ENCODE peak calls at places on chromosomes 13 and 19, in four cellular contexts. K is IMR-90; S is AML-193; N is activated T-helper 1 cell treated with anti-CD3 and anti-CD28 coated beads, Interleukin-12 subunit alpha, Interleukin-12 subunit beta, Interleukin-2, Interleukin-4 antibody, amounts not matched to agents 30 ng/mL and 10 ng/mL and 1 ng/mL, durations not matched to agents 14 hours and 24 hours and 36 hours. Z is an unnamed sample.
A peak's percentile ranks its signal among the peaks of the same experiment; 100 is the strongest.

GRCh38 chr13:106533101-106533939 is 2.1 kb downstream of the EFNB2 start:
- DNase-seq in K (peak; percentile 78), S (no peak), N (no peak), Z (peak; percentile 91)

GRCh38 chr13:113527272-113527958 is 36.9 kb upstream of the DCUN1D2 start:
- DNase-seq in K (no peak), S (peak; percentile 45), N (no peak), Z (no peak)

GRCh38 chr19:18586311-18586710 is 2.3 kb upstream of the REX1BD start:
- DNase-seq in K (no peak), S (peak; percentile 57), N (no peak), Z (no peak)

GRCh38 chr13:26498524-26499208 is 58.8 kb upstream of the WASF3 start:
- DNase-seq in K (peak; percentile 43), S (no peak), N (no peak), Z (no peak)

GRCh38 chr13:73335226-73335625 is 276.4 kb downstream of the KLF5 start:
- DNase-seq in K (peak; percentile 65), S (no peak), N (no peak), Z (no peak)

GRCh38 chr19:46727036-46727501 is 10.2 kb upstream of the PRKD2 start:
- DNase-seq in K (no peak), S (no peak), N (no peak), Z (no peak)

GRCh38 chr13:105763851-105764250 is 771.6 kb downstream of the EFNB2 start:
- DNase-seq in K (no peak), S (no peak), N (no peak), Z (no peak)

GRCh38 chr13:74889321-74889720 is 592.6 kb downstream of the TBC1D4 start:
- DNase-seq in K (no peak), S (no peak), N (no peak), Z (no peak)

GRCh38 chr19:44757057-44757734 is 8.7 kb downstream of the BCL3 start:
- DNase-seq in K (peak; percentile 73), S (no peak), N (no peak), Z (peak; percentile 50)

GRCh38 chr19:39310558-39311311 is 9.9 kb downstream of the LRFN1 start:
- DNase-seq in K (no peak), S (no peak), N (no peak), Z (no peak)